ENCODE peak calls at places on chromosomes 16 and 17, in seven cellular contexts. O is AG04450; X is naive thymus-derived CD8-positive, alpha-beta T cell; Y is SW480; G is T-helper 9 cell; K is SW 1271; S is activated CD4-positive, alpha-beta memory T cell treated with anti-CD3 and anti-CD28 coated beads for 36 hours. W is an unnamed sample.

GRCh38 chr16:79639576-79640311 is 39.2 kb upstream of the MAF start:
- DNase-seq in O (no peak), X (no peak), Y (no peak), G (no peak), K (no peak), S (peak), W (no peak)

GRCh38 chr16:2167081-2167638 is 11.6 kb downstream of the TRAF7 start:
- DNase-seq in O (no peak), X (no peak), Y (no peak), G (no peak), K (no peak), S (no peak), W (no peak)

GRCh38 chr17:28598389-28598788 is 436 bp downstream of the SPAG5 start:
- DNase-seq in O (no peak), X (no peak), Y (no peak), G (no peak), K (no peak), S (no peak), W (no peak)

GRCh38 chr17:18258356-18259038 is at the start of gene FLII:
- DNase-seq in O (no peak), X (peak), Y (no peak), G (peak), K (peak), S (peak), W (no peak)

GRCh38 chr16:54602666-54603065 is 316.1 kb upstream of the IRX3 start:
- DNase-seq in O (no peak), X (no peak), Y (no peak), G (no peak), K (no peak), S (no peak), W (peak)

GRCh38 chr16:46673320-46674013 is 15.5 kb downstream of the VPS35 start:
- DNase-seq in O (no peak), X (peak), Y (peak), G (no peak), K (peak), S (peak), W (peak)

GRCh38 chr17:81022371-81022729 is 12.6 kb upstream of the BAIAP2 start:
- DNase-seq in O (no peak), X (no peak), Y (no peak), G (no peak), K (no peak), S (no peak), W (no peak)

GRCh38 chr16:11254913-11255736 is 879 bp downstream of the SOCS1 start:
- DNase-seq in O (no peak), X (peak), Y (peak), G (peak), K (no peak), S (peak), W (peak)

GRCh38 chr16:11848842-11849241 is 2.5 kb downstream of the RSL1D1 start:
- DNase-seq in O (no peak), X (no peak), Y (no peak), G (no peak), K (no peak), S (peak), W (peak)

GRCh38 chr16:86577314-86577971 is 906 bp upstream of the FOXL1 start:
- DNase-seq in O (peak), X (no peak), Y (no peak), G (no peak), K (no peak), S (no peak), W (no peak)